ENCODE peak calls at places on chromosomes 16 and 17, in six cellular contexts. One of them, this sample, is unnamed.
A peak's percentile ranks its signal among the peaks of the same experiment; 100 is the strongest.

GRCh38 chr17:58279016-58279671 is 1.6 kb downstream of the MPO start:
- DNase-seq in lower leg skin: no peak
- DNase-seq in GM12865: no peak
- DNase-seq in fibroblast of pulmonary artery: peak; percentile 23
- DNase-seq in progenitor cell of endocrine pancreas: no peak
- DNase-seq in neural progenitor cell: no peak
- DNase-seq in this sample: no peak

GRCh38 chr17:78132086-78132676 is 1.6 kb downstream of the TMC8 start:
- DNase-seq in lower leg skin: no peak
- DNase-seq in GM12865: peak; percentile 87
- DNase-seq in fibroblast of pulmonary artery: no peak
- DNase-seq in progenitor cell of endocrine pancreas: peak; percentile 43
- DNase-seq in neural progenitor cell: no peak
- DNase-seq in this sample: no peak

GRCh38 chr17:40926341-40926740 is 11.1 kb downstream of the KRT23 start:
- DNase-seq in lower leg skin: no peak
- DNase-seq in GM12865: no peak
- DNase-seq in fibroblast of pulmonary artery: no peak
- DNase-seq in progenitor cell of endocrine pancreas: no peak
- DNase-seq in neural progenitor cell: no peak
- DNase-seq in this sample: no peak

GRCh38 chr17:80616705-80617104 is 72.1 kb downstream of the RPTOR start:
- DNase-seq in lower leg skin: no peak
- DNase-seq in GM12865: no peak
- DNase-seq in fibroblast of pulmonary artery: no peak
- DNase-seq in progenitor cell of endocrine pancreas: no peak
- DNase-seq in neural progenitor cell: no peak
- DNase-seq in this sample: no peak

GRCh38 chr16:69917739-69918138 is 33.4 kb upstream of the CLEC18A start:
- DNase-seq in lower leg skin: no peak
- DNase-seq in GM12865: no peak
- DNase-seq in fibroblast of pulmonary artery: peak; percentile 98
- DNase-seq in progenitor cell of endocrine pancreas: peak; percentile 22
- DNase-seq in neural progenitor cell: peak; percentile 76
- DNase-seq in this sample: peak; percentile 54

GRCh38 chr17:28878981-28879380 is 18.6 kb downstream of the FLOT2 start:
- DNase-seq in lower leg skin: no peak
- DNase-seq in GM12865: peak; percentile 75
- DNase-seq in fibroblast of pulmonary artery: peak; percentile 58
- DNase-seq in progenitor cell of endocrine pancreas: no peak
- DNase-seq in neural progenitor cell: peak; percentile 54
- DNase-seq in this sample: no peak

GRCh38 chr17:63075969-63076368 is 109.9 kb downstream of the TANC2 start:
- DNase-seq in lower leg skin: no peak
- DNase-seq in GM12865: peak; percentile 3
- DNase-seq in fibroblast of pulmonary artery: peak; percentile 8
- DNase-seq in progenitor cell of endocrine pancreas: no peak
- DNase-seq in neural progenitor cell: no peak
- DNase-seq in this sample: no peak

GRCh38 chr17:29384901-29385300 is 5.3 kb upstream of the TAOK1 start:
- DNase-seq in lower leg skin: no peak
- DNase-seq in GM12865: no peak
- DNase-seq in fibroblast of pulmonary artery: no peak
- DNase-seq in progenitor cell of endocrine pancreas: no peak
- DNase-seq in neural progenitor cell: no peak
- DNase-seq in this sample: no peak

GRCh38 chr17:3845361-3845753 is 689 bp downstream of the NCBP3 start:
- DNase-seq in lower leg skin: no peak
- DNase-seq in GM12865: peak; percentile 61
- DNase-seq in fibroblast of pulmonary artery: peak; percentile 13
- DNase-seq in progenitor cell of endocrine pancreas: no peak
- DNase-seq in neural progenitor cell: no peak
- DNase-seq in this sample: no peak

GRCh38 chr17:45011767-45012166 is 39.7 kb downstream of the DCAKD start:
- DNase-seq in lower leg skin: no peak
- DNase-seq in GM12865: no peak
- DNase-seq in fibroblast of pulmonary artery: no peak
- DNase-seq in progenitor cell of endocrine pancreas: no peak
- DNase-seq in neural progenitor cell: no peak
- DNase-seq in this sample: no peak

GRCh38 chr16:71807905-71808592 is 585 bp downstream of the AP1G1 start:
- DNase-seq in lower leg skin: peak; percentile 19
- DNase-seq in GM12865: no peak
- DNase-seq in fibroblast of pulmonary artery: no peak
- DNase-seq in progenitor cell of endocrine pancreas: no peak
- DNase-seq in neural progenitor cell: peak; percentile 49
- DNase-seq in this sample: peak; percentile 21

GRCh38 chr16:14486520-14487303 is 143.3 kb downstream of the PARN start:
- DNase-seq in lower leg skin: peak; percentile 91
- DNase-seq in GM12865: no peak
- DNase-seq in fibroblast of pulmonary artery: peak; percentile 95
- DNase-seq in progenitor cell of endocrine pancreas: peak; percentile 37
- DNase-seq in neural progenitor cell: peak; percentile 36
- DNase-seq in this sample: peak; percentile 43

GRCh38 chr17:62688398-62689140 is 61.1 kb downstream of the MRC2 start:
- DNase-seq in lower leg skin: no peak
- DNase-seq in GM12865: no peak
- DNase-seq in fibroblast of pulmonary artery: no peak
- DNase-seq in progenitor cell of endocrine pancreas: no peak
- DNase-seq in neural progenitor cell: no peak
- DNase-seq in this sample: no peak

GRCh38 chr16:74740795-74741304 is 33.8 kb downstream of the FA2H start:
- DNase-seq in lower leg skin: peak; percentile 53
- DNase-seq in GM12865: no peak
- DNase-seq in fibroblast of pulmonary artery: no peak
- DNase-seq in progenitor cell of endocrine pancreas: no peak
- DNase-seq in neural progenitor cell: no peak
- DNase-seq in this sample: no peak

GRCh38 chr17:59842901-59843652 is 49.7 kb downstream of the TUBD1 start:
- DNase-seq in lower leg skin: no peak
- DNase-seq in GM12865: peak; percentile 91
- DNase-seq in fibroblast of pulmonary artery: peak; percentile 98
- DNase-seq in progenitor cell of endocrine pancreas: no peak
- DNase-seq in neural progenitor cell: no peak
- DNase-seq in this sample: no peak

GRCh38 chr17:76720211-76720610 is 6.2 kb downstream of the JMJD6 start:
- DNase-seq in lower leg skin: no peak
- DNase-seq in GM12865: no peak
- DNase-seq in fibroblast of pulmonary artery: no peak
- DNase-seq in progenitor cell of endocrine pancreas: no peak
- DNase-seq in neural progenitor cell: no peak
- DNase-seq in this sample: no peak

GRCh38 chr16:28845173-28846079 is 722 bp downstream of the TUFM start:
- DNase-seq in lower leg skin: no peak
- DNase-seq in GM12865: peak; percentile 70
- DNase-seq in fibroblast of pulmonary artery: peak; percentile 48
- DNase-seq in progenitor cell of endocrine pancreas: no peak
- DNase-seq in neural progenitor cell: peak; percentile 32
- DNase-seq in this sample: no peak

GRCh38 chr16:86444274-86445060 is 65.9 kb upstream of the FOXF1 start:
- DNase-seq in lower leg skin: no peak
- DNase-seq in GM12865: no peak
- DNase-seq in fibroblast of pulmonary artery: no peak
- DNase-seq in progenitor cell of endocrine pancreas: no peak
- DNase-seq in neural progenitor cell: no peak
- DNase-seq in this sample: no peak

GRCh38 chr17:61002316-61002736 is 324.7 kb downstream of the BCAS3 start:
- DNase-seq in lower leg skin: no peak
- DNase-seq in GM12865: peak; percentile 48
- DNase-seq in fibroblast of pulmonary artery: peak; percentile 71
- DNase-seq in progenitor cell of endocrine pancreas: no peak
- DNase-seq in neural progenitor cell: peak; percentile 51
- DNase-seq in this sample: no peak

GRCh38 chr17:72422505-72423285 is 301.9 kb downstream of the SOX9 start:
- DNase-seq in lower leg skin: peak; percentile 70
- DNase-seq in GM12865: peak; percentile 95
- DNase-seq in fibroblast of pulmonary artery: peak; percentile 75
- DNase-seq in progenitor cell of endocrine pancreas: no peak
- DNase-seq in neural progenitor cell: no peak
- DNase-seq in this sample: no peak

GRCh38 chr17:78307887-78308633 is 51.8 kb downstream of the SOCS3 start:
- DNase-seq in lower leg skin: no peak
- DNase-seq in GM12865: no peak
- DNase-seq in fibroblast of pulmonary artery: no peak
- DNase-seq in progenitor cell of endocrine pancreas: no peak
- DNase-seq in neural progenitor cell: no peak
- DNase-seq in this sample: no peak

DNA sequence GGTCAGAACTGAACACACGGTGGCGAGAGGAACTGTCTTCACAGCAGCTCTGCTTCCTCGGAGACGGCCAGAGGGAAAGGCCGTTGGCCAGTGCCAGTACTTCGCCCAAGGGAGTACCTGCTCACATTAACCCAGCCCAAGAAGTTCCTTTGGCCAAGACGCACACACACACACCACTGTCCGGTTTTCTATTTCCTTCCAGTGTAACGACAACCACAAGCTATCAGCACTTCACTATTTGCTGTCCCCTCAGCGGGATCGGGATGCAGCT is 735 bp upstream of the GGNBP2 start:
- DNase-seq in lower leg skin: no peak
- DNase-seq in GM12865: peak; percentile 79
- DNase-seq in fibroblast of pulmonary artery: peak; percentile 65
- DNase-seq in progenitor cell of endocrine pancreas: peak; percentile 11
- DNase-seq in neural progenitor cell: peak; percentile 50
- DNase-seq in this sample: no peak
- TF ChIP-seq CTCF in lower leg skin: no peak
- TF ChIP-seq CTCF in GM12865: peak; percentile 2
- TF ChIP-seq CTCF in fibroblast of pulmonary artery: peak; percentile 27
- TF ChIP-seq CTCF in progenitor cell of endocrine pancreas: no peak
- TF ChIP-seq CTCF in neural progenitor cell: no peak
- TF ChIP-seq CTCF in this sample: no peak

GRCh38 chr16:57422026-57422944 is 17.7 kb downstream of the CCL17 start:
- DNase-seq in lower leg skin: peak; percentile 39
- DNase-seq in GM12865: peak; percentile 58
- DNase-seq in fibroblast of pulmonary artery: peak; percentile 78
- DNase-seq in progenitor cell of endocrine pancreas: no peak
- DNase-seq in neural progenitor cell: peak; percentile 58
- DNase-seq in this sample: no peak
- TF ChIP-seq CTCF in lower leg skin: no peak
- TF ChIP-seq CTCF in GM12865: peak; percentile 64
- TF ChIP-seq CTCF in fibroblast of pulmonary artery: peak; percentile 92
- TF ChIP-seq CTCF in progenitor cell of endocrine pancreas: peak; percentile 62
- TF ChIP-seq CTCF in neural progenitor cell: peak; percentile 65
- TF ChIP-seq CTCF in this sample: peak; percentile 61

GRCh38 chr16:81164958-81165357 is 68.8 kb upstream of the GCSH start:
- DNase-seq in lower leg skin: no peak
- DNase-seq in GM12865: no peak
- DNase-seq in fibroblast of pulmonary artery: no peak
- DNase-seq in progenitor cell of endocrine pancreas: no peak
- DNase-seq in neural progenitor cell: no peak
- DNase-seq in this sample: no peak
- TF ChIP-seq CTCF in lower leg skin: no peak
- TF ChIP-seq CTCF in GM12865: no peak
- TF ChIP-seq CTCF in fibroblast of pulmonary artery: no peak
- TF ChIP-seq CTCF in progenitor cell of endocrine pancreas: no peak
- TF ChIP-seq CTCF in neural progenitor cell: no peak
- TF ChIP-seq CTCF in this sample: no peak

GRCh38 chr17:82243648-82244412 is 15.0 kb downstream of the SLC16A3 start:
- DNase-seq in lower leg skin: no peak
- DNase-seq in GM12865: no peak
- DNase-seq in fibroblast of pulmonary artery: no peak
- DNase-seq in progenitor cell of endocrine pancreas: no peak
- DNase-seq in neural progenitor cell: no peak
- DNase-seq in this sample: no peak
- TF ChIP-seq CTCF in lower leg skin: no peak
- TF ChIP-seq CTCF in GM12865: no peak
- TF ChIP-seq CTCF in fibroblast of pulmonary artery: no peak
- TF ChIP-seq CTCF in progenitor cell of endocrine pancreas: no peak
- TF ChIP-seq CTCF in neural progenitor cell: no peak
- TF ChIP-seq CTCF in this sample: no peak

DNA sequence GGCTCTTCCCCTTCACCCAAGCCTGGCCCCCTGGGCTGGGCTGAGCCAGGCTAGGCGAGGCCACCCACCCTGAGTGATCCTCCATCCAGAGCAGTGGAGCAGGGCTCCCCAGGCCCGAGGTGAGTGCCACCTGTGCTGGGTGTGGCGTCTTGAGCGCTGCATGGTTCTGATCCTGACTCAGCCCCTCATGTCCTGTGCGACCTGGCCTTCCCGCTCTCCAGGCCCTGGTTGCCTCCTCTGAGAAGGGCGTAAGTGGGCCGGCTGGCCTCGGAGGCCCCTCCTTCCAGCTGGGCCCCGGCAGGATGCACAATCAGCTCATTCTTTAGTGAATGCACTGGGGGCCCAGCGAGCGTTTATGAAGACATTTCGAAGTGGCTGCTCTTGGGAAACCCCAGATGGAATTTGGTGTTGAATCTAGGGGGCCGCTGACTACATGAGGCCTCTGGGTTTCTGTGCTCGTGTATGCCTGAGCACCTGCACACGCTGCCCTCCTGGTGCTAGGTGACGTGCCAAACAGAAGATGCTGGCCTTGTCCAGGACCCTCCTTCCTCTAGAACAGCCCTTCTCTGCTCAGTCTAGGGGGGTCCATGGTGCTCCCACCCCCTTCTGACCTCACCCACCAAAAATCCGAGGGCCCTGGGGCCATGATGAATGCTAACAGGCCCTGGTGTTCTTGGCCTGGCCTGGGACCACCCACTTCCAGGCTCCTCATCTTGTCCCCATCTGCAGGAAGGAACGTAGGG is 3.7 kb upstream of the TMEM92 start:
- DNase-seq in lower leg skin: no peak
- DNase-seq in GM12865: no peak
- DNase-seq in fibroblast of pulmonary artery: peak; percentile 68
- DNase-seq in progenitor cell of endocrine pancreas: no peak
- DNase-seq in neural progenitor cell: peak; percentile 50
- DNase-seq in this sample: peak; percentile 48
- TF ChIP-seq CTCF in lower leg skin: no peak
- TF ChIP-seq CTCF in GM12865: no peak
- TF ChIP-seq CTCF in fibroblast of pulmonary artery: no peak
- TF ChIP-seq CTCF in progenitor cell of endocrine pancreas: no peak
- TF ChIP-seq CTCF in neural progenitor cell: no peak
- TF ChIP-seq CTCF in this sample: peak; percentile 12

GRCh38 chr16:589658-590159 is at the start of gene RAB40C:
- DNase-seq in lower leg skin: peak; percentile 98
- DNase-seq in GM12865: peak; percentile 100
- DNase-seq in fibroblast of pulmonary artery: peak; percentile 99
- DNase-seq in progenitor cell of endocrine pancreas: peak; percentile 97
- DNase-seq in neural progenitor cell: peak; percentile 99
- DNase-seq in this sample: peak; percentile 97
- TF ChIP-seq CTCF in lower leg skin: no peak
- TF ChIP-seq CTCF in GM12865: no peak
- TF ChIP-seq CTCF in fibroblast of pulmonary artery: no peak
- TF ChIP-seq CTCF in progenitor cell of endocrine pancreas: no peak
- TF ChIP-seq CTCF in neural progenitor cell: peak; percentile 21
- TF ChIP-seq CTCF in this sample: no peak